ENCODE peak calls at places on chromosomes 2 and 18, in six cellular contexts. M is HepG2, E is GM12892, L is H1, U is K562, Q is GM12878. D is an unnamed sample.

GRCh38 chr2:99819766-99820165 is 322.6 kb downstream of the AFF3 start:
- DNase-seq in M (no peak), E (no peak), L (no peak), U (no peak), Q (no peak), D (no peak)

GRCh38 chr18:2955966-2956521 is 56.9 kb downstream of the LPIN2 start:
- DNase-seq in M (no peak), E (no peak), L (no peak), U (no peak), Q (no peak), D (no peak)

GRCh38 chr18:79912409-79912991 is 39.0 kb downstream of the SLC66A2 start:
- DNase-seq in M (no peak), E (no peak), L (no peak), U (no peak), Q (no peak), D (no peak)

GRCh38 chr2:95056461-95057459 is 31.3 kb downstream of the MAL start:
- DNase-seq in M (peak), E (no peak), L (no peak), U (no peak), Q (no peak), D (no peak)

GRCh38 chr2:40666438-40666837 is 214.5 kb upstream of the SLC8A1 start:
- DNase-seq in M (no peak), E (no peak), L (no peak), U (no peak), Q (no peak), D (no peak)

GRCh38 chr2:29263886-29264285 is 148.7 kb downstream of the CLIP4 start:
- DNase-seq in M (no peak), E (no peak), L (no peak), U (no peak), Q (no peak), D (no peak)

GRCh38 chr2:28662468-28663095 is 89.0 kb upstream of the PPP1CB start:
- DNase-seq in M (no peak), E (no peak), L (no peak), U (no peak), Q (no peak), D (no peak)

GRCh38 chr2:172372436-172372835 is 55.0 kb upstream of the ITGA6 start:
- DNase-seq in M (no peak), E (no peak), L (no peak), U (no peak), Q (no peak), D (no peak)

GRCh38 chr18:78724214-78724834 is 255.3 kb upstream of the SALL3 start:
- DNase-seq in M (no peak), E (no peak), L (no peak), U (no peak), Q (no peak), D (no peak)

GRCh38 chr2:206556357-206556949 is 85.8 kb upstream of the FAM237A start:
- DNase-seq in M (peak), E (no peak), L (no peak), U (peak), Q (no peak), D (no peak)

GRCh38 chr2:155481141-155481540 is 782.6 kb downstream of the KCNJ3 start:
- DNase-seq in M (no peak), E (no peak), L (no peak), U (no peak), Q (no peak), D (no peak)

GRCh38 chr2:167776359-167776758 is 471.0 kb downstream of the STK39 start:
- DNase-seq in M (no peak), E (no peak), L (no peak), U (no peak), Q (no peak), D (no peak)
- TF ChIP-seq TAF1 in M (no peak), E (no peak), L (no peak), U (no peak), Q (no peak), D (no peak)

GRCh38 chr2:86440631-86441391 is at the start of gene KDM3A:
- DNase-seq in M (peak), E (peak), L (peak), U (peak), Q (peak), D (peak)
- TF ChIP-seq POLR2A in M (peak), E (no peak), L (peak), U (no peak), Q (no peak), D (no peak)

GRCh38 chr2:199739413-199740110 is 111.4 kb downstream of the FTCDNL1 start:
- DNase-seq in M (peak), E (no peak), L (peak), U (peak), Q (no peak), D (peak)
- TF ChIP-seq POLR2AphosphoS5 in M (no peak), E (no peak), L (no peak), U (no peak), Q (no peak), D (no peak)

GRCh38 chr2:122340246-122340645 is 584.8 kb downstream of the TSN start:
- DNase-seq in M (no peak), E (no peak), L (no peak), U (no peak), Q (peak), D (no peak)

GRCh38 chr2:122338000-122338399 is 582.5 kb downstream of the TSN start:
- DNase-seq in M (no peak), E (no peak), L (no peak), U (no peak), Q (no peak), D (no peak)

GRCh38 chr2:122341007-122341406 is 585.6 kb downstream of the TSN start:
- DNase-seq in M (no peak), E (no peak), L (no peak), U (no peak), Q (peak), D (no peak)
- TF ChIP-seq TAF1 in M (no peak), E (no peak), L (no peak), U (no peak), Q (no peak), D (no peak)

GRCh38 chr2:70089220-70089945 is 2.1 kb downstream of the PCBP1 start:
- DNase-seq in M (peak), E (no peak), L (no peak), U (peak), Q (no peak), D (no peak)

GRCh38 chr2:70086838-70087702 is at the start of gene PCBP1:
- DNase-seq in M (peak), E (peak), L (peak), U (peak), Q (peak), D (peak)

GRCh38 chr2:70086278-70086837 is 919 bp upstream of the PCBP1 start:
- DNase-seq in M (peak), E (peak), L (no peak), U (peak), Q (peak), D (no peak)

GRCh38 chr2:70088508-70089219 is 1.4 kb downstream of the PCBP1 start:
- DNase-seq in M (peak), E (no peak), L (no peak), U (no peak), Q (no peak), D (no peak)

GRCh38 chr2:70087703-70088507 is 628 bp downstream of the PCBP1 start:
- DNase-seq in M (peak), E (peak), L (no peak), U (peak), Q (no peak), D (no peak)
- TF ChIP-seq POLR2A in M (peak), E (peak), L (peak), U (peak), Q (peak), D (peak)

DNA sequence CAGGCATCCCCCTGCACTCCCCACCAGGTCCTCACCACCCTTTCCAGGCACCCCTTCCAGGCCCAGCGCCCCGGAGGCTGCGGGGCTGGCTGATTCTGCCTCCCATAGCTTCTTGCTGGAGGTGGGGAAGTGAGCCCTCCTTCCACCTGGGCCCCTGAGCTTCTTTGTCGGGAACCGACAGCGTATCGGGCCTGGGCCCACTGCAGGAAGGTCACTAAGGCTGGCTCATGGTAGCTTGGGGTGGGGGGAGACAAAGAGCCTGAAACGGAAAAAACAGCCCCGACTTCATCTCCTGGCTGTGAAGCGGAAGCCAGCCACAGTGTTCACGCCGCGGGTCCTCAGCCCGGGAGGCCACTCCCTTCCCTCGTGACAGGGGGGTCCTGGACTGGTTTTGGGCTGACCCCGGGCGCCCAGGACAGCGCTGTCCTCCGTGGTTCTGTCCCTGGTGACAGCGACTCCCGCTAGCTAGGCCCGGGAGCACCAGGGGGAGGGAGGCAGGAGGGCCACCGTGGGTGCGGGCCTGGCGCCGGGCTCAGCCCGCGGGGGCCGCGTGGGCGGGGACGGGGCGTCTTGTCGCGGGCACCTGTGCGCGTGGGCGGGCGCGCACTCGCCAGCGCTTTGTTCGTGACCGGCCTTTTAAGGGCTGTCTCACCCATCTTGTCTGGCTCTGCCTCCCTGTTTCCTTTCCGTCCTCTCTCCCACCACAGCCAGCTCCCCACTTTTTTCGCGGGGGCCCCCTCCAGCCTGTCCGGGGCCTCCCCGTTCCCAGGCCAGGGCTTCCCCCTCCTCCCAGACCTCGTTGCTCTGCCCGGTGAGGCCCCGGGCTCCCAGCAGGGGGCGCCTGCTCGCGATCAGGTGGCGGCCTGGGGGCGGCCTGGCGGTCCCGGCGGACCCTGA is 64.9 kb downstream of the DNMT3A start:
- DNase-seq in M (no peak), E (peak), L (no peak), U (peak), Q (no peak), D (peak)
- TF ChIP-seq POLR2AphosphoS5 in M (no peak), E (no peak), L (no peak), U (no peak), Q (peak), D (peak)

GRCh38 chr2:120630031-120630701 is 105.5 kb upstream of the GLI2 start:
- DNase-seq in M (no peak), E (no peak), L (no peak), U (no peak), Q (no peak), D (no peak)
- TF ChIP-seq TAF1 in M (no peak), E (no peak), L (no peak), U (no peak), Q (no peak), D (no peak)